ENCODE peak calls at places on chromosomes 2 and 18, in seven cellular contexts. H is DMS79 treated with DMSO at 0.1 percent for 48 hours, S is NCI-H2081, F is myocyte, O is foreskin fibroblast, P is fibroblast of lung, W is GM06990. L is an unnamed sample.

GRCh38 chr2:111024496-111024895 is 96.2 kb upstream of the BCL2L11 start:
- DNase-seq in P (no peak), F (no peak), O (no peak), S (no peak), H (no peak), W (no peak), L (no peak)

GRCh38 chr18:60082790-60083189 is 183.0 kb downstream of the PMAIP1 start:
- DNase-seq in S (no peak), O (no peak), H (no peak), W (no peak), F (peak), P (no peak), L (peak)

GRCh38 chr2:236607471-236608307 is 38.1 kb downstream of the ACKR3 start:
- DNase-seq in P (peak), H (no peak), F (peak), W (no peak), S (no peak), O (no peak), L (peak)

GRCh38 chr2:200761168-200761715 is 50.5 kb upstream of the BZW1 start:
- DNase-seq in O (peak), P (peak), F (peak), H (no peak), S (no peak), W (no peak), L (peak)

GRCh38 chr2:120737802-120738516 is 2.3 kb downstream of the GLI2 start:
- DNase-seq in H (peak), O (no peak), S (peak), F (no peak), W (no peak), P (no peak), L (peak)

GRCh38 chr2:37874470-37874869 is 50.6 kb upstream of the RMDN2 start:
- DNase-seq in W (peak), F (no peak), S (no peak), P (no peak), H (no peak), O (no peak), L (no peak)

GRCh38 chr2:239930871-239931771 is 94.0 kb downstream of the NDUFA10 start:
- DNase-seq in H (no peak), W (no peak), O (no peak), S (no peak), P (no peak), F (no peak), L (no peak)

GRCh38 chr2:175500255-175500654 is 318.7 kb upstream of the ATP5MC3 start:
- DNase-seq in W (no peak), H (no peak), O (no peak), F (no peak), P (no peak), S (no peak), L (no peak)

GRCh38 chr2:240305369-240305962 is 130.0 kb upstream of the GPC1 start:
- DNase-seq in S (no peak), O (no peak), P (no peak), W (no peak), F (no peak), H (no peak), L (no peak)

GRCh38 chr18:9366126-9366714 is 31.6 kb downstream of the TWSG1 start:
- DNase-seq in W (no peak), O (peak), P (peak), S (no peak), F (peak), H (no peak), L (peak)